ENCODE peak calls at places on chromosomes 5 and 9, in six cellular contexts. One of them, this sample, is unnamed.

GRCh38 chr9:36746415-36746814 is 173.7 kb downstream of the MELK start:
- DNase-seq in GM12878: no peak
- DNase-seq in A549: no peak
- DNase-seq in K562: no peak
- DNase-seq in HepG2: no peak
- DNase-seq in endothelial cell of umbilical vein: no peak
- DNase-seq in this sample: no peak

GRCh38 chr9:87236546-87236945 is 261.1 kb upstream of the DAPK1 start:
- DNase-seq in GM12878: no peak
- DNase-seq in A549: no peak
- DNase-seq in K562: no peak
- DNase-seq in HepG2: no peak
- DNase-seq in endothelial cell of umbilical vein: no peak
- DNase-seq in this sample: no peak

GRCh38 chr5:96427823-96428222 is 5.2 kb downstream of the PCSK1 start:
- DNase-seq in GM12878: no peak
- DNase-seq in A549: no peak
- DNase-seq in K562: no peak
- DNase-seq in HepG2: no peak
- DNase-seq in endothelial cell of umbilical vein: peak
- DNase-seq in this sample: peak

GRCh38 chr5:176527246-176528222 is 9.7 kb downstream of the RNF44 start:
- DNase-seq in GM12878: no peak
- DNase-seq in A549: no peak
- DNase-seq in K562: no peak
- DNase-seq in HepG2: no peak
- DNase-seq in endothelial cell of umbilical vein: no peak
- DNase-seq in this sample: no peak

GRCh38 chr5:43039468-43040286 is 442 bp downstream of the ANXA2R start:
- DNase-seq in GM12878: no peak
- DNase-seq in A549: peak
- DNase-seq in K562: peak
- DNase-seq in HepG2: peak
- DNase-seq in endothelial cell of umbilical vein: peak
- DNase-seq in this sample: peak

GRCh38 chr5:98309785-98310566 is 463.5 kb upstream of the RGMB start:
- DNase-seq in GM12878: peak
- DNase-seq in A549: peak
- DNase-seq in K562: no peak
- DNase-seq in HepG2: peak
- DNase-seq in endothelial cell of umbilical vein: peak
- DNase-seq in this sample: peak

GRCh38 chr9:79403495-79403894 is 168.3 kb upstream of the TLE4 start:
- DNase-seq in GM12878: no peak
- DNase-seq in A549: no peak
- DNase-seq in K562: no peak
- DNase-seq in HepG2: no peak
- DNase-seq in endothelial cell of umbilical vein: no peak
- DNase-seq in this sample: no peak

GRCh38 chr9:92242115-92242778 is 51.2 kb downstream of the IARS1 start:
- DNase-seq in GM12878: no peak
- DNase-seq in A549: peak
- DNase-seq in K562: no peak
- DNase-seq in HepG2: no peak
- DNase-seq in endothelial cell of umbilical vein: peak
- DNase-seq in this sample: no peak

GRCh38 chr9:80649001-80649420 is 1040.3 kb downstream of the TLE1 start:
- DNase-seq in GM12878: no peak
- DNase-seq in A549: no peak
- DNase-seq in K562: no peak
- DNase-seq in HepG2: no peak
- DNase-seq in endothelial cell of umbilical vein: peak
- DNase-seq in this sample: no peak

GRCh38 chr9:104633976-104634520 is 16.0 kb upstream of the OR13C9 start:
- DNase-seq in GM12878: no peak
- DNase-seq in A549: no peak
- DNase-seq in K562: no peak
- DNase-seq in HepG2: no peak
- DNase-seq in endothelial cell of umbilical vein: no peak
- DNase-seq in this sample: no peak

GRCh38 chr5:111309384-111309783 is 85.2 kb downstream of the CAMK4 start:
- DNase-seq in GM12878: no peak
- DNase-seq in A549: no peak
- DNase-seq in K562: no peak
- DNase-seq in HepG2: no peak
- DNase-seq in endothelial cell of umbilical vein: no peak
- DNase-seq in this sample: no peak

GRCh38 chr5:130796902-130797301 is 368.2 kb downstream of the HINT1 start:
- DNase-seq in GM12878: no peak
- DNase-seq in A549: no peak
- DNase-seq in K562: no peak
- DNase-seq in HepG2: no peak
- DNase-seq in endothelial cell of umbilical vein: no peak
- DNase-seq in this sample: no peak

GRCh38 chr9:71909887-71910601 is 949 bp downstream of the ABHD17B start:
- DNase-seq in GM12878: no peak
- DNase-seq in A549: peak
- DNase-seq in K562: peak
- DNase-seq in HepG2: peak
- DNase-seq in endothelial cell of umbilical vein: peak
- DNase-seq in this sample: peak

GRCh38 chr9:69573666-69574456 is 98.3 kb downstream of the APBA1 start:
- DNase-seq in GM12878: no peak
- DNase-seq in A549: no peak
- DNase-seq in K562: no peak
- DNase-seq in HepG2: no peak
- DNase-seq in endothelial cell of umbilical vein: peak
- DNase-seq in this sample: no peak

GRCh38 chr5:97735209-97735608 is 552.2 kb upstream of the RIOK2 start:
- DNase-seq in GM12878: no peak
- DNase-seq in A549: no peak
- DNase-seq in K562: no peak
- DNase-seq in HepG2: no peak
- DNase-seq in endothelial cell of umbilical vein: peak
- DNase-seq in this sample: no peak

GRCh38 chr9:33921967-33922895 is 105.3 kb downstream of the UBE2R2 start:
- DNase-seq in GM12878: no peak
- DNase-seq in A549: peak
- DNase-seq in K562: peak
- DNase-seq in HepG2: peak
- DNase-seq in endothelial cell of umbilical vein: peak
- DNase-seq in this sample: peak

GRCh38 chr5:12920527-12920926 is 1016.3 kb upstream of the CTNND2 start:
- DNase-seq in GM12878: no peak
- DNase-seq in A549: no peak
- DNase-seq in K562: no peak
- DNase-seq in HepG2: no peak
- DNase-seq in endothelial cell of umbilical vein: no peak
- DNase-seq in this sample: no peak

GRCh38 chr5:180197016-180197702 is 11.9 kb downstream of the RASGEF1C start:
- DNase-seq in GM12878: no peak
- DNase-seq in A549: no peak
- DNase-seq in K562: no peak
- DNase-seq in HepG2: no peak
- DNase-seq in endothelial cell of umbilical vein: no peak
- DNase-seq in this sample: no peak

GRCh38 chr9:94031946-94032345 is 52.3 kb upstream of the PTPDC1 start:
- DNase-seq in GM12878: no peak
- DNase-seq in A549: no peak
- DNase-seq in K562: no peak
- DNase-seq in HepG2: no peak
- DNase-seq in endothelial cell of umbilical vein: no peak
- DNase-seq in this sample: no peak

GRCh38 chr5:180313677-180314076 is 21.8 kb upstream of the MAPK9 start:
- DNase-seq in GM12878: no peak
- DNase-seq in A549: no peak
- DNase-seq in K562: peak
- DNase-seq in HepG2: peak
- DNase-seq in endothelial cell of umbilical vein: peak
- DNase-seq in this sample: peak

GRCh38 chr9:136725612-136726011 is 13.2 kb downstream of the DIPK1B start:
- DNase-seq in GM12878: no peak
- DNase-seq in A549: no peak
- DNase-seq in K562: no peak
- DNase-seq in HepG2: no peak
- DNase-seq in endothelial cell of umbilical vein: peak
- DNase-seq in this sample: no peak

GRCh38 chr9:136724772-136725171 is 12.4 kb downstream of the DIPK1B start:
- DNase-seq in GM12878: no peak
- DNase-seq in A549: no peak
- DNase-seq in K562: no peak
- DNase-seq in HepG2: no peak
- DNase-seq in endothelial cell of umbilical vein: no peak
- DNase-seq in this sample: no peak

GRCh38 chr9:136726631-136727191 is 14.3 kb downstream of the DIPK1B start:
- DNase-seq in GM12878: peak
- DNase-seq in A549: peak
- DNase-seq in K562: no peak
- DNase-seq in HepG2: peak
- DNase-seq in endothelial cell of umbilical vein: peak
- DNase-seq in this sample: peak

GRCh38 chr9:136728080-136728547 is 14.6 kb downstream of the LCN10 start:
- DNase-seq in GM12878: peak
- DNase-seq in A549: peak
- DNase-seq in K562: peak
- DNase-seq in HepG2: peak
- DNase-seq in endothelial cell of umbilical vein: peak
- DNase-seq in this sample: peak

GRCh38 chr9:136726118-136726517 is 13.7 kb downstream of the DIPK1B start:
- DNase-seq in GM12878: no peak
- DNase-seq in A549: no peak
- DNase-seq in K562: no peak
- DNase-seq in HepG2: no peak
- DNase-seq in endothelial cell of umbilical vein: no peak
- DNase-seq in this sample: no peak
- H3K4me3 ChIP-seq in GM12878: peak
- H3K4me3 ChIP-seq in A549: peak
- H3K4me3 ChIP-seq in K562: peak
- H3K4me3 ChIP-seq in HepG2: peak
- H3K4me3 ChIP-seq in endothelial cell of umbilical vein: peak
- H3K4me3 ChIP-seq in this sample: peak

GRCh38 chr5:140331638-140332037 is 14.8 kb downstream of the HBEGF start:
- DNase-seq in GM12878: no peak
- DNase-seq in A549: no peak
- DNase-seq in K562: no peak
- DNase-seq in HepG2: no peak
- DNase-seq in endothelial cell of umbilical vein: no peak
- DNase-seq in this sample: no peak
- TF ChIP-seq MYC in GM12878: no peak
- TF ChIP-seq MYC in A549: no peak
- TF ChIP-seq MYC in K562: no peak
- TF ChIP-seq MYC in HepG2: no peak
- TF ChIP-seq MYC in endothelial cell of umbilical vein: no peak
- TF ChIP-seq MYC in this sample: no peak

GRCh38 chr5:65624025-65624569 is at the start of gene TRIM23:
- DNase-seq in GM12878: peak
- DNase-seq in A549: peak
- DNase-seq in K562: peak
- DNase-seq in HepG2: peak
- DNase-seq in endothelial cell of umbilical vein: peak
- DNase-seq in this sample: peak

GRCh38 chr5:65625743-65626142 is 916 bp downstream of the SHLD3 start:
- DNase-seq in GM12878: no peak
- DNase-seq in A549: no peak
- DNase-seq in K562: peak
- DNase-seq in HepG2: no peak
- DNase-seq in endothelial cell of umbilical vein: peak
- DNase-seq in this sample: peak

GRCh38 chr5:65620021-65620420 is 4.1 kb downstream of the TRIM23 start:
- DNase-seq in GM12878: no peak
- DNase-seq in A549: no peak
- DNase-seq in K562: no peak
- DNase-seq in HepG2: no peak
- DNase-seq in endothelial cell of umbilical vein: no peak
- DNase-seq in this sample: no peak

GRCh38 chr5:65624570-65625555 is at the start of the genes SHLD3 and TRAPPC13:
- DNase-seq in GM12878: peak
- DNase-seq in A549: peak
- DNase-seq in K562: peak
- DNase-seq in HepG2: peak
- DNase-seq in endothelial cell of umbilical vein: peak
- DNase-seq in this sample: peak

DNA sequence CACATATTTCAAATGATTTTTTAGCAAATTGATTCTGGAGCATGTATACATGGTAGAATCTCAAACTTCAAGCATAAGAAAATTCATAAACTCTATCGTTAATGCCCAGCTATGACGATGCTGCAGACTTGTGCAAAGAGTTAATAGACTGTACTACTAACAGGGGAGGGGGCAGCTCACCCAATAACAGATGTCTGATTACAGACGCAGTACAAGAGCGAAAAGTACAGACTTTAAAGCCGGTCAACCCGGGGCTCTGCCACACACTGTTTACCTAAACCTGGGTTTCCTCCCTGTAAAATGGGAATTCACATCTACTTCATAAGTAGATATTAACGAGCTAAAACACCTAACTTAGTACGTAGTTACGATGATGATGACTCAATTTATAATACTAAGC is 651 bp downstream of the TRIM23 start:
- DNase-seq in GM12878: no peak
- DNase-seq in A549: no peak
- DNase-seq in K562: peak
- DNase-seq in HepG2: no peak
- DNase-seq in endothelial cell of umbilical vein: no peak
- DNase-seq in this sample: peak
- H3K4me3 ChIP-seq in GM12878: peak
- H3K4me3 ChIP-seq in A549: peak
- H3K4me3 ChIP-seq in K562: peak
- H3K4me3 ChIP-seq in HepG2: peak
- H3K4me3 ChIP-seq in endothelial cell of umbilical vein: peak
- H3K4me3 ChIP-seq in this sample: peak

GRCh38 chr5:150579462-150580400 is 60.7 kb upstream of the SYNPO start:
- DNase-seq in GM12878: no peak
- DNase-seq in A549: no peak
- DNase-seq in K562: no peak
- DNase-seq in HepG2: no peak
- DNase-seq in endothelial cell of umbilical vein: no peak
- DNase-seq in this sample: no peak
- TF ChIP-seq MYC in GM12878: no peak
- TF ChIP-seq MYC in A549: no peak
- TF ChIP-seq MYC in K562: no peak
- TF ChIP-seq MYC in HepG2: no peak
- TF ChIP-seq MYC in endothelial cell of umbilical vein: no peak
- TF ChIP-seq MYC in this sample: no peak

DNA sequence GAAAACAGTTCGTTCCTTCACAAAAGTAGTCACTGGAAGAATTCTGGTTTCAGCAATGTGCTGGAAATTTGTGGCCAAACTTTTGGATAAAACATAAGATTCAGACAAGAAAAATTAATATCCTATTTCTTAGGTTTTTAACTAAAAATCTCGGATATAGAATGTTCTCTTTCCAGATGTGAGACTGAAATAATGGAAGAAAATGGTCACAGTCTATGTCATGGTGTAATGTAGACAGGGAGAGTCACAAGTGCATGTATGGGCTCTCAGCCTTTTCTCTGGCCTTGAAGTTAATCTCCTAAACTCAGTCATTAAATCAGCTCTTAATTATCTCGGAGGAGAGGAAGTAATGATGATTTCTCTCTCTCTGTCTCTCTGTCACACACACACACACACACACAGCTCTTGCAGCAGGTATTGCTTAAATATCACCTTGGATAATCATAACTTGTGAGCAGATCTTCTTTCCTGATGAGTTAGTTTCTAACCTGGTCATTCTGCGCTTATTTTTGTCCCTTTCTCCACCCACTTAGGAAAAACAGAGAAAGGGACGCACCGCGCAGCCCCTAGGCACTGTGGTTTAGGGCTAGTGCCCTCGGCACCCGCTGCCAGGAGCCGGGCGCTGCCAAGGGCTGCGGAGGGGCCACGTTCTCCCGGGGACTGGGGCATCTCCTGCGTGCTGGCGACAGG is 672 bp upstream of the ITGA2 start:
- DNase-seq in GM12878: no peak
- DNase-seq in A549: no peak
- DNase-seq in K562: no peak
- DNase-seq in HepG2: no peak
- DNase-seq in endothelial cell of umbilical vein: peak
- DNase-seq in this sample: no peak
- H3K4me3 ChIP-seq in GM12878: no peak
- H3K4me3 ChIP-seq in A549: peak
- H3K4me3 ChIP-seq in K562: peak
- H3K4me3 ChIP-seq in HepG2: peak
- H3K4me3 ChIP-seq in endothelial cell of umbilical vein: peak
- H3K4me3 ChIP-seq in this sample: no peak

This sample was measured in NB4.